ENCODE peak calls at places on chromosomes 3 and 15, in five cellular contexts. H is WTC11, Y is K562, K is H1, E is GM12878. J is an unnamed sample.

GRCh38 chr3:197422506-197422905 is 124.1 kb upstream of the DLG1 start:
- DNase-seq in H (no peak), Y (no peak), K (no peak), E (no peak), J (no peak)

GRCh38 chr15:67998599-67999122 is 55.5 kb upstream of the PIAS1 start:
- DNase-seq in H (no peak), Y (no peak), K (no peak), E (no peak), J (no peak)

GRCh38 chr3:78580691-78581090 is 1187.1 kb downstream of the ROBO1 start:
- DNase-seq in H (no peak), Y (no peak), K (no peak), E (no peak), J (no peak)

GRCh38 chr3:5080779-5081550 is 41.1 kb upstream of the ARL8B start:
- DNase-seq in H (no peak), Y (no peak), K (no peak), E (no peak), J (no peak)

GRCh38 chr15:51119120-51119519 is 24.4 kb upstream of the TNFAIP8L3 start:
- DNase-seq in H (no peak), Y (no peak), K (no peak), E (no peak), J (no peak)

GRCh38 chr3:1700650-1701049 is 398.0 kb upstream of the CNTN4 start:
- DNase-seq in H (no peak), Y (no peak), K (no peak), E (no peak), J (no peak)

GRCh38 chr3:42159706-42160472 is 68.7 kb downstream of the TRAK1 start:
- DNase-seq in H (peak), Y (peak), K (peak), E (no peak), J (peak)

GRCh38 chr3:195291121-195291520 is 20.2 kb upstream of the XXYLT1 start:
- DNase-seq in H (no peak), Y (no peak), K (no peak), E (no peak), J (no peak)

GRCh38 chr15:59437473-59437776 is 561 bp upstream of the FAM81A start:
- DNase-seq in H (no peak), Y (no peak), K (no peak), E (no peak), J (no peak)

GRCh38 chr3:155352900-155353490 is 59.5 kb upstream of the STRIT1 start:
- DNase-seq in H (no peak), Y (no peak), K (no peak), E (no peak), J (peak)

GRCh38 chr15:31392761-31393401 is 66.2 kb downstream of the KLF13 start:
- DNase-seq in H (no peak), Y (no peak), K (peak), E (no peak), J (no peak)

GRCh38 chr15:74123685-74124084 is 6.7 kb upstream of the ISLR2 start:
- DNase-seq in H (no peak), Y (no peak), K (no peak), E (no peak), J (no peak)

GRCh38 chr15:39468828-39469227 is 112.1 kb upstream of the THBS1 start:
- DNase-seq in H (no peak), Y (no peak), K (no peak), E (no peak), J (no peak)

GRCh38 chr3:71166839-71167238 is 416.7 kb downstream of the FOXP1 start:
- DNase-seq in H (no peak), Y (no peak), K (no peak), E (no peak), J (no peak)

GRCh38 chr3:23113455-23114171 is 89.5 kb upstream of the UBE2E2 start:
- DNase-seq in H (no peak), Y (no peak), K (no peak), E (no peak), J (no peak)

GRCh38 chr3:182105875-182106274 is 394.1 kb downstream of the SOX2 start:
- DNase-seq in H (no peak), Y (no peak), K (no peak), E (no peak), J (no peak)

GRCh38 chr3:69197922-69198540 is 75.6 kb upstream of the LMOD3 start:
- DNase-seq in H (no peak), Y (no peak), K (no peak), E (no peak), J (no peak)

GRCh38 chr3:132180337-132180791 is 136.8 kb upstream of the ACP3 start:
- DNase-seq in H (no peak), Y (no peak), K (peak), E (peak), J (peak)

GRCh38 chr3:10228248-10228950 is 19.9 kb upstream of the TATDN2 start:
- DNase-seq in H (no peak), Y (no peak), K (no peak), E (no peak), J (no peak)

GRCh38 chr3:43497905-43498365 is 123.9 kb downstream of the ANO10 start:
- DNase-seq in H (no peak), Y (no peak), K (no peak), E (no peak), J (no peak)

GRCh38 chr15:40247406-40247971 is 8.6 kb downstream of the PAK6 start:
- DNase-seq in H (no peak), Y (no peak), K (no peak), E (no peak), J (no peak)

GRCh38 chr3:100023595-100023994 is 90.7 kb downstream of the FILIP1L start:
- DNase-seq in H (no peak), Y (no peak), K (no peak), E (no peak), J (no peak)

GRCh38 chr3:122094125-122094524 is 39.0 kb downstream of the CD86 start:
- DNase-seq in H (no peak), Y (no peak), K (no peak), E (peak), J (no peak)

GRCh38 chr15:66004618-66005262 is 135.4 kb downstream of the RAB11A start:
- DNase-seq in H (peak), Y (peak), K (no peak), E (no peak), J (no peak)

GRCh38 chr3:37945803-37946530 is 44.6 kb upstream of the VILL start:
- DNase-seq in H (no peak), Y (no peak), K (peak), E (no peak), J (peak)

GRCh38 chr15:69787791-69788190 is 309.9 kb downstream of the TLE3 start:
- DNase-seq in H (no peak), Y (no peak), K (no peak), E (no peak), J (no peak)

GRCh38 chr3:129017531-129017899 is 16.4 kb downstream of the EFCC1 start:
- DNase-seq in H (no peak), Y (no peak), K (no peak), E (no peak), J (no peak)

GRCh38 chr3:129018271-129018670 is 17.2 kb downstream of the EFCC1 start:
- DNase-seq in H (no peak), Y (no peak), K (no peak), E (no peak), J (no peak)

GRCh38 chr3:129015388-129016105 is 14.4 kb downstream of the EFCC1 start:
- DNase-seq in H (no peak), Y (peak), K (no peak), E (no peak), J (no peak)

GRCh38 chr3:129016366-129016724 is 15.2 kb downstream of the EFCC1 start:
- DNase-seq in H (no peak), Y (no peak), K (no peak), E (no peak), J (no peak)

GRCh38 chr3:129016725-129017530 is 15.8 kb downstream of the EFCC1 start:
- DNase-seq in H (no peak), Y (peak), K (no peak), E (no peak), J (no peak)
- TF ChIP-seq ATF3 in H (no peak), Y (no peak), K (no peak), E (no peak), J (no peak)

DNA sequence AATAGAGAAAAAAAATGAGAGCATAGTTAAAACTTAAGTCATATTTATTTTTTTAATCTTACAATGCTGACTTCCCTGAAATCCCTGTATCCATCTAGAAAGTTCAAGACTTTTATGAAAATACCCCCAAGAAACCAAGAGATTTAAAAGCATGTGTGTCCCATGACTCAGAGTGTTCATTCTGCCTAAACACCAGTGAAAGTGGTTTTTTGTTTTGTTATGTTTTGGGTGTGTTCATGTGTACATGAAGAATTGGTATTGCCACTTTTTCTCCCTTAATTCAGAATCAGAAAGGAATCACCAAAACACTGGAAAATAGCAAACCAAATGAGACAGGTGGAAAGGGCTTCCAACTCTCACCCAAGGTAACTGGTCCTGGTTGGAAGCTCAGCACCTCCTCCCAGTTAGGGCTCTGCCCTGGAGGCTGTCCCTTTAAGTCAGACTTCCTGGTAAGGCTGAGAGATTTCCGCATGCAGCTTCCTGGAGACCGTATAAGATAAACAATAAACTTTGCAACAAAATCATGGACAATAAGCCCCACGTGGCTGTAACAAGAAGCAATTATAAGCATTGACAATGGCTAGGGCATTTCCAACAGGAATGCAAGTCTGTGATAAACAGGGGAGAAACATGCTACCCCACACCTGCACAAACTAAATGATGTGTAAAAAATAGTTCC is 121.9 kb upstream of the ARHGEF3 start:
- DNase-seq in H (no peak), Y (no peak), K (no peak), E (no peak), J (peak)
- TF ChIP-seq ATF3 in H (no peak), Y (no peak), K (no peak), E (no peak), J (no peak)

DNA sequence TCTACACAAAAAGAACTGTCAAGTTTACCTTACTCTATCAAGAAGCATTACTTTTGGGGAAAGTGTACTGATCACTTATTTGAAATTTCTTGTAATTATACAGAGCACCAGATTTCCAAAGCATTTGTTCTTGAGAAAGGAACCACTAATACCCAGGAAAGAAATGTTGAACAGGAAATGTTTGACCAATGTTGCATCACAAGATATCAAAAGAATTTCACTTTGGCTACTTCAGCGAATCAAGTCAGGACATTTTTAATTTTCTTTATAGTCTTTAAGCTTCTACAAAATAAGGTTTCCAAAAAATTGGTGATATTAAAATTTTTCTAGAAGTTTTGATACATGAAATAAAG is 422.0 kb downstream of the MECOM start:
- DNase-seq in H (no peak), Y (no peak), K (no peak), E (no peak), J (no peak)
- TF ChIP-seq ATF3 in H (no peak), Y (no peak), K (no peak), E (no peak), J (no peak)

GRCh38 chr3:25751691-25752090 is 31.6 kb downstream of the NGLY1 start:
- DNase-seq in H (no peak), Y (no peak), K (no peak), E (no peak), J (no peak)
- TF ChIP-seq ATF3 in H (no peak), Y (no peak), K (no peak), E (no peak), J (no peak)

GRCh38 chr3:152356870-152357276 is 88.1 kb downstream of the MBNL1 start:
- DNase-seq in H (no peak), Y (no peak), K (no peak), E (peak), J (no peak)

GRCh38 chr3:152360303-152360702 is 91.6 kb downstream of the MBNL1 start:
- DNase-seq in H (no peak), Y (no peak), K (no peak), E (no peak), J (no peak)

GRCh38 chr3:152355744-152356665 is 87.3 kb downstream of the MBNL1 start:
- DNase-seq in H (no peak), Y (no peak), K (no peak), E (no peak), J (no peak)

GRCh38 chr3:152359385-152360248 is 90.9 kb downstream of the MBNL1 start:
- DNase-seq in H (no peak), Y (no peak), K (no peak), E (no peak), J (no peak)

GRCh38 chr3:152357587-152357986 is 88.9 kb downstream of the MBNL1 start:
- DNase-seq in H (no peak), Y (no peak), K (no peak), E (no peak), J (no peak)
- TF ChIP-seq ATF3 in H (no peak), Y (no peak), K (no peak), E (no peak), J (no peak)